ENCODE peak calls at places on chromosome 15, in five cellular contexts. M, E, C, R and N are unnamed samples.

GRCh38 chr15:74402873-74403589 is 30.7 kb downstream of the SEMA7A start:
- DNase-seq in M (no peak), E (no peak), C (peak; percentile 46), R (no peak), N (no peak)

GRCh38 chr15:65829150-65829764 is 37.2 kb upstream of the DENND4A start:
- DNase-seq in M (no peak), E (peak; percentile 39), C (peak; percentile 14), R (no peak), N (no peak)

GRCh38 chr15:68653031-68653635 is 74.3 kb downstream of the CORO2B start:
- DNase-seq in M (no peak), E (no peak), C (no peak), R (peak; percentile 59), N (no peak)

GRCh38 chr15:85356276-85356675 is 24.1 kb upstream of the AKAP13 start:
- DNase-seq in M (no peak), E (no peak), C (no peak), R (no peak), N (no peak)

GRCh38 chr15:96160800-96161199 is 169.7 kb upstream of the NR2F2 start:
- DNase-seq in M (no peak), E (peak; percentile 4), C (no peak), R (no peak), N (no peak)

GRCh38 chr15:28975766-28976179 is 90.0 kb downstream of the APBA2 start:
- DNase-seq in M (peak; percentile 61), E (peak; percentile 63), C (peak; percentile 46), R (no peak), N (no peak)

GRCh38 chr15:82680200-82681102 is 29.2 kb downstream of the AP3B2 start:
- DNase-seq in M (no peak), E (peak; percentile 12), C (no peak), R (no peak), N (no peak)

GRCh38 chr15:64954395-64954794 is 35.3 kb downstream of the SPG21 start:
- DNase-seq in M (no peak), E (no peak), C (no peak), R (no peak), N (no peak)

GRCh38 chr15:99092554-99093172 is 12.2 kb upstream of the SYNM start:
- DNase-seq in M (no peak), E (no peak), C (no peak), R (peak; percentile 44), N (no peak)

GRCh38 chr15:29276366-29276765 is 6.7 kb upstream of the NSMCE3 start:
- DNase-seq in M (no peak), E (no peak), C (peak; percentile 8), R (no peak), N (no peak)

GRCh38 chr15:42549052-42549491 is 434 bp downstream of the HAUS2 start:
- DNase-seq in M (peak; percentile 3), E (no peak), C (peak; percentile 54), R (no peak), N (no peak)

GRCh38 chr15:94236638-94237037 is 5.3 kb downstream of the MCTP2 start:
- DNase-seq in M (peak; percentile 53), E (no peak), C (peak; percentile 81), R (no peak), N (no peak)

GRCh38 chr15:58770519-58770856 is 614 bp upstream of the MINDY2 start:
- DNase-seq in M (peak; percentile 85), E (peak; percentile 92), C (no peak), R (no peak), N (no peak)

GRCh38 chr15:78873796-78874761 is 1.4 kb downstream of the MORF4L1 start:
- DNase-seq in M (no peak), E (peak; percentile 37), C (peak; percentile 16), R (no peak), N (no peak)

GRCh38 chr15:90086868-90087268 is 15.4 kb downstream of the IDH2 start:
- DNase-seq in M (no peak), E (peak; percentile 35), C (peak; percentile 40), R (no peak), N (no peak)

GRCh38 chr15:100098705-100099104 is 243.1 kb downstream of the ADAMTS17 start:
- DNase-seq in M (no peak), E (no peak), C (no peak), R (no peak), N (no peak)

GRCh38 chr15:83733206-83733605 is 79.3 kb downstream of the ADAMTSL3 start:
- DNase-seq in M (peak; percentile 64), E (peak; percentile 95), C (peak; percentile 65), R (no peak), N (no peak)

GRCh38 chr15:58491151-58491473 is 59.3 kb downstream of the LIPC start:
- DNase-seq in M (no peak), E (no peak), C (no peak), R (no peak), N (no peak)

GRCh38 chr15:80801891-80802680 is 22.9 kb downstream of the CEMIP start:
- DNase-seq in M (no peak), E (no peak), C (no peak), R (no peak), N (no peak)

GRCh38 chr15:101174152-101174920 is 77.5 kb downstream of the CHSY1 start:
- DNase-seq in M (no peak), E (no peak), C (no peak), R (peak; percentile 73), N (no peak)

GRCh38 chr15:53351373-53351772 is 408.1 kb downstream of the WDR72 start:
- DNase-seq in M (no peak), E (no peak), C (no peak), R (no peak), N (no peak)

GRCh38 chr15:58999694-59000093 is 12.2 kb downstream of the RNF111 start:
- DNase-seq in M (no peak), E (no peak), C (no peak), R (no peak), N (no peak)

GRCh38 chr15:74773731-74774252 is 8.1 kb upstream of the CSK start:
- DNase-seq in M (no peak), E (peak; percentile 26), C (no peak), R (no peak), N (no peak)

GRCh38 chr15:98643104-98643503 is 5.2 kb upstream of the IGF1R start:
- DNase-seq in M (no peak), E (no peak), C (no peak), R (no peak), N (no peak)

GRCh38 chr15:33013827-33014445 is 180.6 kb downstream of the FMN1 start:
- DNase-seq in M (peak; percentile 72), E (peak; percentile 55), C (peak; percentile 85), R (no peak), N (no peak)

GRCh38 chr15:41930221-41930866 is 36.5 kb upstream of the SPTBN5 start:
- DNase-seq in M (peak; percentile 89), E (peak; percentile 96), C (peak; percentile 99), R (no peak), N (peak; percentile 56)

GRCh38 chr15:78224024-78224413 is 10.3 kb downstream of the ACSBG1 start:
- DNase-seq in M (no peak), E (no peak), C (no peak), R (no peak), N (no peak)

GRCh38 chr15:50137330-50137761 is 18.3 kb upstream of the ATP8B4 start:
- DNase-seq in M (peak; percentile 70), E (peak; percentile 75), C (peak; percentile 99), R (no peak), N (no peak)

GRCh38 chr15:64604319-64604718 is 143.9 kb downstream of the ZNF609 start:
- DNase-seq in M (no peak), E (no peak), C (no peak), R (no peak), N (no peak)

GRCh38 chr15:59685737-59686297 is 3.3 kb downstream of the BNIP2 start:
- DNase-seq in M (no peak), E (peak; percentile 25), C (peak; percentile 23), R (no peak), N (no peak)

GRCh38 chr15:63332367-63333078 is 49.1 kb downstream of the CA12 start:
- DNase-seq in M (peak; percentile 95), E (peak; percentile 71), C (peak; percentile 94), R (no peak), N (no peak)

GRCh38 chr15:89903015-89903857 is 9.4 kb upstream of the AP3S2 start:
- DNase-seq in M (no peak), E (no peak), C (no peak), R (no peak), N (no peak)

GRCh38 chr15:69092159-69092558 is 68.3 kb upstream of the GLCE start:
- DNase-seq in M (peak; percentile 62), E (peak; percentile 67), C (peak; percentile 85), R (no peak), N (no peak)

GRCh38 chr15:82714026-82714425 is 4.4 kb upstream of the AP3B2 start:
- DNase-seq in M (no peak), E (no peak), C (peak; percentile 24), R (no peak), N (no peak)

GRCh38 chr15:24924621-24925020 is 30.2 kb upstream of the SNRPN start:
- DNase-seq in M (no peak), E (no peak), C (no peak), R (no peak), N (no peak)